ENCODE peak calls at places on chromosomes 12 and 14, in seven cellular contexts. Q is GM23338, H is neural crest cell, X is stomach, Y is omental fat pad, J is left ventricle myocardium inferior, R is HL-60. Z is an unnamed sample.

GRCh38 chr12:57131896-57132744 is 3.8 kb downstream of the LRP1 start:
- DNase-seq in Q (peak), J (no peak), Y (no peak), X (no peak), R (no peak), H (no peak), Z (no peak)

GRCh38 chr14:91737619-91738018 is 5.7 kb upstream of the CATSPERB start:
- DNase-seq in X (no peak), J (no peak), H (no peak), Q (no peak), Y (no peak), R (no peak), Z (no peak)

GRCh38 chr12:1630827-1631591 is 2.0 kb downstream of the WNT5B start:
- DNase-seq in X (no peak), Q (peak), Y (no peak), J (no peak), H (peak), R (no peak), Z (no peak)

GRCh38 chr12:130879781-130880389 is 8.0 kb downstream of the RAN start:
- DNase-seq in Y (no peak), X (no peak), J (no peak), H (no peak), R (no peak), Q (peak), Z (no peak)

GRCh38 chr12:40034156-40034555 is 71.7 kb downstream of the SLC2A13 start:
- DNase-seq in X (no peak), R (no peak), H (no peak), Q (no peak), J (no peak), Y (no peak), Z (no peak)

GRCh38 chr14:103737432-103738045 is 21.9 kb downstream of the ZFYVE21 start:
- DNase-seq in Q (no peak), Y (no peak), H (no peak), R (no peak), J (no peak), X (no peak), Z (no peak)

GRCh38 chr14:73262427-73263183 is 25.3 kb downstream of the PAPLN start:
- DNase-seq in R (no peak), X (no peak), H (no peak), J (no peak), Y (no peak), Q (no peak), Z (no peak)

GRCh38 chr14:68563256-68564131 is 229.4 kb downstream of the ZFP36L1 start:
- DNase-seq in Q (peak), X (peak), R (no peak), Y (no peak), J (no peak), H (no peak), Z (no peak)

GRCh38 chr12:123267335-123267920 is 4.2 kb downstream of the CDK2AP1 start:
- DNase-seq in J (no peak), Y (no peak), R (no peak), X (no peak), H (no peak), Q (no peak), Z (no peak)

GRCh38 chr12:102439391-102440108 is 40.8 kb downstream of the IGF1 start:
- DNase-seq in R (no peak), H (no peak), X (no peak), Y (no peak), J (no peak), Q (no peak), Z (no peak)

GRCh38 chr14:72104011-72104613 is 171.9 kb downstream of the RGS6 start:
- DNase-seq in Q (peak), H (peak), J (no peak), R (no peak), Y (no peak), X (no peak), Z (no peak)
- TF ChIP-seq CTCF in Q (peak), H (peak), J (peak), R (no peak), Y (no peak), X (peak), Z (no peak)

DNA sequence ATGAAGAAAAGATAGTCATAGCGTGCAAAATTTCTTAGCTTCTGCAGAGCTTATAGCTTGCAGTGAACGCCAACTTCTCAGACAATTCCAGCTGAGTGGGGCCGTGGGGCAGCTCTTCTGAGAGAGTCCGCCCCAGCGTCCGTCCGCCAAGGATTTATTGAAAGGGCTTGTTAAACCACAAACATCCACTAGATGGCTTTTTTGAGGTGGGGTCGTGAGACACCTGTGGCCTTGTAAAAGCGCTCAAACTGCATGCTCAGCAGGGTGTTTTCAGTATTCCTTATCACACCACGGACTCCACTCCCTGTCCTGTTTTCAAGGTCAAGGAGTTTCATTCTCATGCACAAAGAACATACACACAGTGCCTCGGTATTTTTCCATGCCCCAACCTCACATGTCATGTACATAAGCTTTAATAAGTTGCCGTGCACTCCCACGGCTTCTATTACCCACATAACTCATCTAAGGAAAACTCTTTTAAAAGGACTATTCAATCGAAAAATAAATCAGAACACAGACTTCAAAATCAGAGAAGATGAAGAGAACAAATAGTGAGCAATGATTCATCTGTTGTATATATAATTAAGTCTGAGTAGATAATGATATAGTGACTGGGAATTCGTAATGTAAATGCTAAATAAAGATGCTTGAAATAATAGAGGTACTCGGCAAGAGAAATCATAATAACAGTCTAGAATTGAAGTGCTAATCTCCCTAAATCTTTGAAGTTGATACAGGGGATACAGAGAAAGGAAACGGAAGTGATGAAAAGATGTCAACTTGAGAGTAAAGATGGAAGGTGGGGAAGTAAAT is 46.7 kb downstream of the WBP11 start:
- DNase-seq in J (no peak), R (no peak), Y (no peak), H (peak), X (peak), Q (peak), Z (peak)
- TF ChIP-seq CTCF in J (peak), R (no peak), Y (no peak), H (peak), X (no peak), Q (peak), Z (peak)

DNA sequence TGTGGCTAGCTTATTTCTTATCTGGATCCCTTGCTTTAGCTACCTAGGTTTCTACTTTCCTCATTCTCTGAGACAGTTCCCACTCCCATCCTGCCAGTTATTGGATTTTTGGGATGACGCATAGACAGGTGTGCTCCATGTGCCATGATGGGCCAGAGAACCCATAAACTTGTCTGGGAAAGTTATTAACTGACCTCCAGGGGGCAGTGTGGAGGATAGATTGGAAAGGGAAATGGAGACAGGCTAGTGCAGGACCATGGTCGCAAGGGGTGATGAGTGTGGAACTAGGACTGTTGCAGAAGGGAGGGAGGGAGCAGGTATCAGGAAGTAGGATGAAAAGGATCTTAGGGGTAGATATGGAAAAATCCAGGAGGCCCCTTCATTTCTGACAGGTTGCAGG is 80.3 kb downstream of the ESRRB start:
- DNase-seq in J (no peak), H (peak), R (no peak), X (no peak), Q (peak), Y (no peak), Z (no peak)
- TF ChIP-seq CTCF in J (peak), H (peak), R (no peak), X (peak), Q (peak), Y (no peak), Z (peak)

GRCh38 chr14:57391609-57392195 is 1.3 kb downstream of the NAA30 start:
- DNase-seq in R (no peak), Q (no peak), J (no peak), X (no peak), H (no peak), Y (no peak), Z (no peak)

GRCh38 chr14:57390037-57390805 is at the start of gene NAA30:
- DNase-seq in X (peak), Q (peak), J (peak), Y (peak), R (peak), H (peak), Z (peak)

GRCh38 chr14:57392830-57393229 is 2.4 kb downstream of the NAA30 start:
- DNase-seq in Y (no peak), Q (no peak), X (no peak), H (no peak), R (no peak), J (no peak), Z (no peak)

GRCh38 chr14:57389646-57390036 is 745 bp upstream of the NAA30 start:
- DNase-seq in R (peak), Y (no peak), H (no peak), Q (peak), J (no peak), X (no peak), Z (no peak)

DNA sequence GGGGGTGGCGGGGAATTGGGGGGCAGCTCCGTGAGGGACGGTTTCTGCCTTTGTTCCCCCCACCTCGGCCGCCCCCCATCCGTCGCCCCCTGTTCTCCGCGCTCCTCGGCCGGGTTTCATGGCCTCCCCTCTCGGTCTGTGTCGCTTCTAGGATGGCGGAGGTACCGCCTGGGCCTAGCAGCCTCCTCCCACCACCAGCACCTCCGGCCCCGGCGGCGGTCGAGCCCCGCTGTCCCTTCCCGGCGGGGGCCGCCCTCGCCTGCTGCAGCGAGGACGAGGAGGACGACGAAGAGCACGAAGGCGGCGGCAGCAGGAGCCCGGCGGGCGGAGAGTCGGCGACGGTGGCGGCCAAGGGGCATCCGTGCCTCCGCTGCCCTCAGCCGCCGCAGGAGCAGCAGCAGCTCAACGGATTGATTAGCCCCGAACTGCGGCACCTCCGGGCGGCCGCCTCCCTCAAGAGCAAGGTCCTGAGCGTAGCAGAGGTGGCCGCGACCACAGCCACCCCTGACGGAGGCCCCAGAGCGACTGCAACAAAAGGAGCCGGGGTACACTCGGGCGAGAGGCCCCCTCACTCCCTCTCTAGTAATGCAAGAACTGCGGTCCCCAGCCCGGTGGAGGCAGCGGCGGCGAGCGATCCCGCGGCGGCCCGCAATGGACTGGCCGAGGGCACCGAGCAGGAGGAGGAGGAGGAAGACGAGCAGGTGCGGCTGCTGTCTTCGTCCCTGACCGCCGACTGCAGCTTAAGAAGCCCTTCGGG is 598 bp downstream of the NAA30 start:
- DNase-seq in Q (peak), Y (no peak), R (peak), X (peak), J (peak), H (peak), Z (peak)
- TF ChIP-seq CTCF in Q (no peak), Y (no peak), R (no peak), X (no peak), J (no peak), H (no peak), Z (no peak)

GRCh38 chr14:54362759-54363437 is 33.9 kb upstream of the CDKN3 start:
- DNase-seq in X (no peak), J (no peak), R (no peak), Q (no peak), H (no peak), Y (no peak), Z (no peak)
- TF ChIP-seq CTCF in X (no peak), J (no peak), R (no peak), Q (no peak), H (no peak), Y (no peak), Z (no peak)

GRCh38 chr12:20946732-20947131 is 136.2 kb downstream of the SLCO1B3 start:
- DNase-seq in J (no peak), H (peak), Y (no peak), R (no peak), X (no peak), Q (peak), Z (no peak)

DNA sequence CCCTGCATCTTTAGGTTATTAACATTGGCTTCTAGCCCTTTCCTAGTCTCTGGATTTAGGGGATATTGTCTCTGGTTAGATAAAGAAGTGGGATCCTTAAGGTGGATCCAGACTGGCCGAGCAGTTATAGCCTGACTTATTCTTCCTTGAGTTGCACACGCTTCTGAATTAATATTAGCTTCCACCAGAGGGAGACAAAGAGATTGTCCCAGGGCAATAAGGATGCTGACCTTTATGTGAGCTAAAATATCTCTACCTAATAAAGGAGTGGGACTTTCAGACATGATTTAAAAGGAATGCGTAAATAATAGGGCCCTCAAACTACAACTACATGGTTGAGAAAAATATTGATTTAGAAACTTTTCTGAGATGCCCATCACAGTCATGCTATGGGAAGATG is 139.7 kb downstream of the SLCO1B3 start:
- DNase-seq in R (no peak), Q (peak), J (no peak), Y (no peak), X (no peak), H (no peak), Z (no peak)
- TF ChIP-seq CTCF in R (peak), Q (peak), J (peak), Y (no peak), X (peak), H (peak), Z (peak)